ENCODE peak calls at places on chromosomes 16 and 17, in five cellular contexts. One of them, this sample, is unnamed.
A peak's percentile ranks its signal among the peaks of the same experiment; 100 is the strongest.

GRCh38 chr16:49346459-49346858 is 27.1 kb upstream of the C16orf78 start:
- DNase-seq in mesendoderm: no peak
- DNase-seq in ovary: no peak
- DNase-seq in adrenal gland: peak; percentile 0
- DNase-seq in HL-60: no peak
- DNase-seq in this sample: peak; percentile 24

GRCh38 chr17:41796066-41796895 is 9.8 kb upstream of the JUP start:
- DNase-seq in HL-60: no peak
- DNase-seq in mesendoderm: no peak
- DNase-seq in ovary: no peak
- DNase-seq in adrenal gland: no peak
- DNase-seq in this sample: peak; percentile 59

GRCh38 chr17:34248807-34249496 is 6.1 kb upstream of the CCL2 start:
- DNase-seq in mesendoderm: no peak
- DNase-seq in HL-60: no peak
- DNase-seq in adrenal gland: no peak
- DNase-seq in ovary: no peak
- DNase-seq in this sample: no peak

GRCh38 chr16:85089485-85089884 is 22.8 kb downstream of the CIBAR2 start:
- DNase-seq in HL-60: no peak
- DNase-seq in adrenal gland: no peak
- DNase-seq in mesendoderm: no peak
- DNase-seq in ovary: no peak
- DNase-seq in this sample: no peak

GRCh38 chr17:59846391-59847165 is 46.2 kb downstream of the TUBD1 start:
- DNase-seq in mesendoderm: peak; percentile 43
- DNase-seq in HL-60: no peak
- DNase-seq in adrenal gland: peak; percentile 57
- DNase-seq in ovary: peak; percentile 75
- DNase-seq in this sample: no peak

GRCh38 chr16:50069060-50069459 is 3.3 kb downstream of the HEATR3 start:
- DNase-seq in HL-60: no peak
- DNase-seq in ovary: no peak
- DNase-seq in adrenal gland: no peak
- DNase-seq in mesendoderm: no peak
- DNase-seq in this sample: no peak

GRCh38 chr17:78973196-78973595 is 6.5 kb downstream of the LGALS3BP start:
- DNase-seq in adrenal gland: no peak
- DNase-seq in mesendoderm: peak; percentile 65
- DNase-seq in ovary: no peak
- DNase-seq in HL-60: no peak
- DNase-seq in this sample: no peak

GRCh38 chr16:50884066-50884860 is 142.4 kb downstream of the CYLD start:
- DNase-seq in mesendoderm: peak; percentile 55
- DNase-seq in adrenal gland: no peak
- DNase-seq in HL-60: no peak
- DNase-seq in ovary: no peak
- DNase-seq in this sample: no peak

GRCh38 chr16:71474864-71475263 is 12.8 kb upstream of the ZNF23 start:
- DNase-seq in HL-60: no peak
- DNase-seq in ovary: no peak
- DNase-seq in mesendoderm: no peak
- DNase-seq in adrenal gland: no peak
- DNase-seq in this sample: no peak

DNA sequence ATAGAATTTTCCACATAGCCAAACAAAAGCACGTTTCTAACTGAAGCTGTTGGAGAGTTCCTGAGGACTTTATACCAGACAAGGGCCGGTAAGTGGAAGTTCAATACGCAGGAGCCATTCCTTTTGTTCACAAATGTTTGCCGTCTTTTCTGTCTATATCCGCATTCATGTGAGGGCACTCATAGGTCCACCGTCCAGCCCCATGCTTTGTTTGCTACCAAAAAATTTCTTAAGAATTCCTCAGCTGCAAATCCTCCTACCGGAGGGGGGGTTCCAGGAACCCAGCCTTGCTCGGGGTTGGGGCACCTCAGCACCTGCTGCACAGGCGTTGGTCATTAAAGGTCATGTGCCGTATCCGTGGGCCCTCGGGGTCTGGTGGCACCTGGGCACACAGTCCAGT is 276.8 kb downstream of the SEC14L1 start:
- DNase-seq in mesendoderm: no peak
- DNase-seq in ovary: no peak
- DNase-seq in adrenal gland: no peak
- DNase-seq in HL-60: no peak
- DNase-seq in this sample: no peak
- H3K27ac ChIP-seq in mesendoderm: no peak overlapping the region
- H3K27ac ChIP-seq in ovary: no peak overlapping the region
- H3K27ac ChIP-seq in adrenal gland: no peak overlapping the region
- H3K27ac ChIP-seq in HL-60: no peak overlapping the region
- H3K27ac ChIP-seq in this sample: no peak overlapping the region

GRCh38 chr16:63625141-63625540 is 1496.7 kb downstream of the CDH11 start:
- DNase-seq in adrenal gland: no peak
- DNase-seq in ovary: no peak
- DNase-seq in mesendoderm: no peak
- DNase-seq in HL-60: no peak
- DNase-seq in this sample: no peak
- H3K27ac ChIP-seq in adrenal gland: no peak overlapping the region
- H3K27ac ChIP-seq in ovary: no peak overlapping the region
- H3K27ac ChIP-seq in mesendoderm: no peak overlapping the region
- H3K27ac ChIP-seq in HL-60: no peak overlapping the region
- H3K27ac ChIP-seq in this sample: no peak overlapping the region

GRCh38 chr16:67841816-67842508 is at the start of gene THAP11:
- DNase-seq in HL-60: peak; percentile 88
- DNase-seq in ovary: peak; percentile 95
- DNase-seq in mesendoderm: peak; percentile 98
- DNase-seq in adrenal gland: peak; percentile 98
- DNase-seq in this sample: peak; percentile 96
- H3K27ac ChIP-seq in HL-60: peak within 1 kb of the TSS; percentile 94
- H3K27ac ChIP-seq in ovary: peak within 1 kb of the TSS; percentile 98
- H3K27ac ChIP-seq in mesendoderm: peak within 1 kb of the TSS; percentile 98
- H3K27ac ChIP-seq in adrenal gland: peak within 1 kb of the TSS; percentile 94
- H3K27ac ChIP-seq in this sample: peak within 1 kb of the TSS; percentile 98

DNA sequence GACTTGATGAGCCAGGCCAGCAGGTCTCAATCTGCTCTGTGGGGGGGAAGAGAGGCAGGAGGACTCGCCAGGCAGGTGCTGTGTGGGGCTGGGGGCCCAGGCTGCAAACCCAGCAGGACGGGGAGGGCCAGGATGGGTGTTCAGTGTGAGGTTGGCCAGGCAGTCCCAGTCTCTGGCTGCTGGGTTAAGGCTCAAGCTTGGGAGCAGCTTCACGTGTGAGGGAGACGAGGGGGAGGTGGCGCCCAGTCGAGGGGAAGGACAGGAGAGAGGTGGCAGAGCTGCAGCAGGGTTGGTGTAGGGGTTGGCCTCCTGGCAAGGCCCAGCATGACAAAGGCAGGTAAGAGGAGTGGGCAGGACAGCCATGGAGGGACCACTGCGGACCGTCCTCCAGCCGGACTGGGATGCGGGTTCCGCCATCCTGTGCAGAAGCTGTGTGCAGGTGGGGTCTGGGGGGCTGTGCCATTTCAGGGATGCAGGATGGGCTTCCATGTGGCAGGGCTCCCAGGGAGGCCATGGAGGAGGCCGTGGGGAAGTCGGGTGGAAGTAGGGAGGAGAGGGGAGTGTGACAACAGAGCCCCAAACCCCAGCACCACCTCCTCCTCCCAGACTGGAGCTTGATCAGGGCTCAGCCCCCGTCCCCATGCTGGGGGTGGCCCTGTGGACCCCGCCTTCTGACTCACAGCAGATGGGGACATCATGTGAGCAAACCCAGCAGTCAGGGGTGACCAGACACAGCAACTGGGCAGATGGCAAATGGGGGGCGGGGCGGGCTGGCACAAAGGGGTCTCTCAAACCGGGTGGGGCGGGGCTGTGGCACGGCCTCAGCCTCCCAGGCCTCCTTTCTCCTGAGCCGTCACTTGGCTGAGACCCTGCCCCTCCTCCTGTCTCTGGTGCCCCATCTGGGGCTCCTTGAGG is 2.8 kb downstream of the ADGRG1 start:
- DNase-seq in adrenal gland: no peak
- DNase-seq in mesendoderm: no peak
- DNase-seq in ovary: no peak
- DNase-seq in HL-60: no peak
- DNase-seq in this sample: no peak
- H3K27ac ChIP-seq in adrenal gland: no peak overlapping the region
- H3K27ac ChIP-seq in mesendoderm: no peak overlapping the region
- H3K27ac ChIP-seq in ovary: no peak overlapping the region
- H3K27ac ChIP-seq in HL-60: no peak overlapping the region
- H3K27ac ChIP-seq in this sample: peak overlapping the region; percentile 88

DNA sequence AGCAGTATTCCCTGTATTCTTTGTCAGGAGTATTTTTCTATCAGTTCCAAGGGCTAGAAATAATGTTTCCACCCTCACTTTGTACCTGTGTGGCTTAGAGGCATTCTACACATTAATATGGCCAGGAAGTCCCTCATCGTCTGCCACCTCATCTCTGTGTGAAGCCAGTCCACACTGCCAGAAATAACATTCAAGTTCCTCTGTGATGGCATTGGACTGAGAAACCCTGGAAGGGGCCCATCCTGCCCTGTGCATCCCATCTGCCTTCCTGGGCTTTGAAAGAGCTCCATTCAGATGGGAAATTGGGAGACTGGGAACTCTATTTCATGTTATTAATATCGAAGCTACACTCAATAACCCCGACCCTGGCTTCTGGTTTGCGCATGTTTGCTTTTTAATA is 497.2 kb upstream of the CDH5 start:
- DNase-seq in mesendoderm: no peak
- DNase-seq in HL-60: no peak
- DNase-seq in ovary: no peak
- DNase-seq in adrenal gland: no peak
- DNase-seq in this sample: no peak
- H3K27ac ChIP-seq in mesendoderm: no peak overlapping the region
- H3K27ac ChIP-seq in HL-60: no peak overlapping the region
- H3K27ac ChIP-seq in ovary: no peak overlapping the region
- H3K27ac ChIP-seq in adrenal gland: no peak overlapping the region
- H3K27ac ChIP-seq in this sample: no peak overlapping the region

DNA sequence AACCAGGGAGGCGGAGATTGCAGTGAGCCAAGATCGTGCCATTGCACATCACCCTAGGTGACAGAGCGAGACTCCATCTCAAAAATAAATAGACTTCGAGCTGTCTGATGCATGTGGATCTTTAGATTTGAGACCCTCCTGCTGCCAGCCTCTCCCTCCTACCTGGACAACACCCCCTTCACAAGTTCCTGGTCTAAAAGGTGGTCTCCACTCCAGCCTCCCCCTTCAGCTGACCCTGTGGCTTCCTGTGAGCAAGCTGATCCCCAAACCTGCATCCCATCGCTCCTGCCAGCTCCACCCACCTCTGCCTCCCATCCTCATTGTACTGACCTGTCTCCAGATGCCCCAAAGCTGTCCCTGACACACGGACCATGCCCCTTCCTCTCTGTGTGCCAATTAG is 27.1 kb upstream of the FAAP100 start:
- DNase-seq in HL-60: no peak
- DNase-seq in mesendoderm: no peak
- DNase-seq in ovary: no peak
- DNase-seq in adrenal gland: no peak
- DNase-seq in this sample: no peak
- H3K27ac ChIP-seq in HL-60: no peak overlapping the region
- H3K27ac ChIP-seq in mesendoderm: no peak overlapping the region
- H3K27ac ChIP-seq in ovary: no peak overlapping the region
- H3K27ac ChIP-seq in adrenal gland: no peak overlapping the region
- H3K27ac ChIP-seq in this sample: no peak overlapping the region

This sample was measured in coronary artery.